ENCODE peak calls at places on chromosomes 3 and 15, in eight cellular contexts. H, B, U, O, D, T, K and P are unnamed samples.

GRCh38 chr3:181715601-181716340 is 4.0 kb downstream of the SOX2 start:
- DNase-seq in H (no peak), B (no peak), U (no peak), O (no peak), D (no peak), T (no peak), K (no peak), P (no peak)

GRCh38 chr15:81877533-81878227 is 168.1 kb downstream of the MEX3B start:
- DNase-seq in H (no peak), B (no peak), U (no peak), O (no peak), D (no peak), T (no peak), K (no peak), P (no peak)

GRCh38 chr15:63896336-63897115 is 62.8 kb upstream of the HERC1 start:
- DNase-seq in H (no peak), B (no peak), U (no peak), O (peak; percentile 82), D (peak; percentile 45), T (no peak), K (peak; percentile 50), P (peak; percentile 44)

GRCh38 chr15:64857421-64857820 is 15.7 kb downstream of the PLEKHO2 start:
- DNase-seq in H (no peak), B (no peak), U (no peak), O (peak; percentile 47), D (peak; percentile 85), T (peak; percentile 41), K (peak; percentile 86), P (no peak)

GRCh38 chr15:58562135-58562534 is 130.3 kb downstream of the LIPC start:
- DNase-seq in H (no peak), B (no peak), U (no peak), O (no peak), D (no peak), T (no peak), K (no peak), P (no peak)

GRCh38 chr3:16460886-16461285 is 52.6 kb downstream of the RFTN1 start:
- DNase-seq in H (no peak), B (no peak), U (no peak), O (no peak), D (no peak), T (no peak), K (no peak), P (no peak)

GRCh38 chr15:69939513-69940440 is 157.9 kb downstream of the TLE3 start:
- DNase-seq in H (no peak), B (no peak), U (no peak), O (no peak), D (no peak), T (no peak), K (no peak), P (no peak)

GRCh38 chr3:21705769-21706168 is 45.2 kb downstream of the ZNF385D start:
- DNase-seq in H (no peak), B (no peak), U (no peak), O (peak; percentile 46), D (peak; percentile 73), T (peak; percentile 22), K (peak; percentile 73), P (peak; percentile 31)

GRCh38 chr15:85457392-85457968 is 77.1 kb downstream of the AKAP13 start:
- DNase-seq in H (no peak), B (no peak), U (no peak), O (no peak), D (no peak), T (no peak), K (no peak), P (no peak)

GRCh38 chr3:47365213-47366153 is 15.3 kb upstream of the PTPN23 start:
- DNase-seq in H (no peak), B (peak; percentile 13), U (no peak), O (peak; percentile 28), D (peak; percentile 88), T (no peak), K (peak; percentile 83), P (no peak)

GRCh38 chr3:45043715-45044299 is 17.7 kb downstream of the CLEC3B start:
- DNase-seq in H (no peak), B (peak; percentile 66), U (no peak), O (peak; percentile 59), D (peak; percentile 93), T (no peak), K (peak; percentile 83), P (no peak)

GRCh38 chr3:14274999-14275961 is 96.7 kb downstream of the LSM3 start:
- DNase-seq in H (no peak), B (no peak), U (no peak), O (no peak), D (no peak), T (no peak), K (peak; percentile 31), P (no peak)

GRCh38 chr3:23455084-23455483 is 252.0 kb downstream of the UBE2E2 start:
- DNase-seq in H (no peak), B (peak; percentile 46), U (no peak), O (peak; percentile 85), D (peak; percentile 91), T (peak; percentile 31), K (peak; percentile 87), P (no peak)

GRCh38 chr15:100124361-100124760 is 217.4 kb downstream of the ADAMTS17 start:
- DNase-seq in H (no peak), B (no peak), U (no peak), O (no peak), D (no peak), T (no peak), K (no peak), P (no peak)

GRCh38 chr3:78632925-78633324 is 1134.9 kb downstream of the ROBO1 start:
- DNase-seq in H (no peak), B (no peak), U (no peak), O (no peak), D (peak; percentile 12), T (no peak), K (no peak), P (no peak)

GRCh38 chr15:51878446-51879386 is 49.3 kb downstream of the TMOD3 start:
- DNase-seq in H (no peak), B (no peak), U (no peak), O (peak; percentile 80), D (peak; percentile 97), T (no peak), K (peak; percentile 99), P (no peak)

GRCh38 chr3:172051957-172052354 is 12.6 kb downstream of the FNDC3B start:
- DNase-seq in H (no peak), B (no peak), U (no peak), O (no peak), D (no peak), T (no peak), K (no peak), P (no peak)

GRCh38 chr15:52879145-52879544 is 89.0 kb upstream of the ONECUT1 start:
- DNase-seq in H (no peak), B (no peak), U (no peak), O (no peak), D (no peak), T (no peak), K (no peak), P (no peak)

GRCh38 chr3:15610083-15610482 is 8.5 kb downstream of the BTD start:
- DNase-seq in H (no peak), B (no peak), U (no peak), O (peak; percentile 69), D (peak; percentile 74), T (peak; percentile 42), K (peak; percentile 74), P (peak; percentile 51)

GRCh38 chr15:74304459-74304858 is 63.0 kb downstream of the CYP11A1 start:
- DNase-seq in H (no peak), B (no peak), U (no peak), O (no peak), D (no peak), T (no peak), K (no peak), P (no peak)

GRCh38 chr15:74303741-74304309 is 63.6 kb downstream of the CYP11A1 start:
- DNase-seq in H (no peak), B (no peak), U (no peak), O (no peak), D (no peak), T (no peak), K (no peak), P (no peak)

GRCh38 chr15:74301583-74302374 is 65.7 kb downstream of the CCDC33 start:
- DNase-seq in H (no peak), B (no peak), U (no peak), O (no peak), D (no peak), T (no peak), K (no peak), P (no peak)

GRCh38 chr15:74300057-74300620 is 64.0 kb downstream of the CCDC33 start:
- DNase-seq in H (no peak), B (no peak), U (no peak), O (no peak), D (no peak), T (no peak), K (no peak), P (no peak)

GRCh38 chr15:74302821-74303359 is 64.6 kb downstream of the CYP11A1 start:
- DNase-seq in H (no peak), B (no peak), U (peak; percentile 38), O (no peak), D (peak; percentile 45), T (peak; percentile 57), K (peak; percentile 44), P (peak; percentile 34)
- TF ChIP-seq CTCF in H (no peak), B (peak; percentile 66), U (peak; percentile 68), O (peak; percentile 85), D (peak; percentile 76), T (peak; percentile 54), K (peak; percentile 68), P (peak; percentile 10)

GRCh38 chr3:194622621-194623360 is 10.4 kb downstream of the TMEM44 start:
- DNase-seq in H (no peak), B (no peak), U (no peak), O (no peak), D (no peak), T (no peak), K (no peak), P (no peak)
- H3K4me3 ChIP-seq in H (no peak overlapping the region), B (no peak overlapping the region), U (no peak overlapping the region), O (no peak overlapping the region), D (no peak overlapping the region), T (no peak overlapping the region), K (no peak overlapping the region), P (no peak overlapping the region)

GRCh38 chr15:41581110-41581509 is 22.1 kb downstream of the TYRO3 start:
- DNase-seq in H (no peak), B (no peak), U (no peak), O (no peak), D (no peak), T (no peak), K (no peak), P (no peak)
- TF ChIP-seq CTCF in H (no peak), B (peak; percentile 24), U (no peak), O (peak; percentile 35), D (peak; percentile 22), T (no peak), K (peak; percentile 17), P (no peak)

GRCh38 chr3:183953471-183954070 is 64.1 kb downstream of the ABCC5 start:
- DNase-seq in H (no peak), B (no peak), U (no peak), O (no peak), D (no peak), T (no peak), K (no peak), P (no peak)

GRCh38 chr3:183958775-183959174 is 58.9 kb downstream of the ABCC5 start:
- DNase-seq in H (no peak), B (no peak), U (no peak), O (no peak), D (no peak), T (no peak), K (no peak), P (no peak)

GRCh38 chr3:183958226-183958625 is 59.5 kb downstream of the ABCC5 start:
- DNase-seq in H (no peak), B (no peak), U (no peak), O (no peak), D (no peak), T (no peak), K (no peak), P (no peak)

GRCh38 chr3:183954875-183955274 is 62.8 kb downstream of the ABCC5 start:
- DNase-seq in H (no peak), B (no peak), U (no peak), O (no peak), D (no peak), T (no peak), K (no peak), P (no peak)

GRCh38 chr3:183959214-183959613 is 58.5 kb downstream of the ABCC5 start:
- DNase-seq in H (no peak), B (no peak), U (no peak), O (no peak), D (no peak), T (no peak), K (no peak), P (no peak)
- H3K4me3 ChIP-seq in H (no peak overlapping the region), B (no peak overlapping the region), U (no peak overlapping the region), O (no peak overlapping the region), D (no peak overlapping the region), T (no peak overlapping the region), K (no peak overlapping the region), P (no peak overlapping the region)